ENCODE peak calls at places on chromosomes 13 and 19, in six cellular contexts. J, L, Z, E, U and T are unnamed samples.

GRCh38 chr13:90568165-90568564 is 779.3 kb upstream of the MIR17HG start:
- DNase-seq in Z (no peak), U (no peak), L (no peak), J (no peak), E (no peak), T (no peak)

GRCh38 chr19:4053423-4054324 is 13.0 kb downstream of the ZBTB7A start:
- DNase-seq in L (no peak), E (no peak), U (peak), Z (no peak), J (no peak), T (peak)

GRCh38 chr13:27919934-27920676 is at the start of gene PDX1:
- DNase-seq in Z (peak), J (no peak), L (peak), E (no peak), U (peak), T (peak)

GRCh38 chr13:112446867-112447266 is 70.7 kb downstream of the SPACA7 start:
- DNase-seq in E (no peak), L (no peak), U (no peak), Z (no peak), J (peak), T (no peak)

GRCh38 chr13:113786262-113786841 is 27.3 kb downstream of the TMEM255B start:
- DNase-seq in L (no peak), E (peak), U (no peak), Z (peak), J (no peak), T (peak)

GRCh38 chr19:44072543-44073401 is 813 bp downstream of the ZNF284 start:
- DNase-seq in Z (no peak), E (peak), U (peak), L (peak), J (no peak), T (peak)

GRCh38 chr13:101520672-101521071 is 68.2 kb downstream of the ITGBL1 start:
- DNase-seq in J (peak), E (peak), L (no peak), U (peak), Z (peak), T (peak)

GRCh38 chr19:50384685-50385535 is 763 bp downstream of the POLD1 start:
- DNase-seq in Z (peak), U (no peak), J (no peak), E (no peak), L (peak), T (peak)

GRCh38 chr13:35157143-35157755 is 215.2 kb downstream of the NBEA start:
- DNase-seq in Z (peak), L (peak), J (peak), E (peak), U (peak), T (peak)

GRCh38 chr13:46348976-46349375 is 38.1 kb downstream of the RUBCNL start:
- DNase-seq in U (no peak), E (no peak), J (no peak), L (no peak), Z (peak), T (peak)

GRCh38 chr13:49444517-49445395 is 682 bp downstream of the SETDB2 start:
- DNase-seq in J (peak), L (peak), E (peak), U (peak), Z (peak), T (peak)

GRCh38 chr13:40318366-40318765 is 348.1 kb downstream of the FOXO1 start:
- DNase-seq in L (peak), U (peak), Z (no peak), E (no peak), J (no peak), T (peak)

GRCh38 chr13:95607363-95607762 is 37.1 kb downstream of the DZIP1 start:
- DNase-seq in J (no peak), U (no peak), E (peak), L (no peak), Z (no peak), T (peak)

GRCh38 chr19:49084206-49085019 is 838 bp upstream of the SNRNP70 start:
- DNase-seq in E (no peak), Z (no peak), U (peak), L (no peak), J (no peak), T (no peak)

GRCh38 chr13:39776439-39776838 is 121.0 kb downstream of the COG6 start:
- DNase-seq in J (no peak), E (peak), L (no peak), U (no peak), Z (peak), T (peak)

GRCh38 chr13:21638319-21639282 is 32.3 kb upstream of the FGF9 start:
- DNase-seq in E (peak), U (peak), J (no peak), L (peak), Z (peak), T (peak)

GRCh38 chr13:93289047-93289446 is 62.4 kb downstream of the GPC6 start:
- DNase-seq in Z (no peak), U (no peak), E (no peak), J (no peak), L (no peak), T (peak)

GRCh38 chr19:48713041-48713863 is 6.3 kb downstream of the MAMSTR start:
- DNase-seq in J (no peak), Z (no peak), L (peak), E (no peak), U (no peak), T (peak)

GRCh38 chr13:113320226-113320875 is 23.3 kb downstream of the LAMP1 start:
- DNase-seq in J (no peak), U (no peak), E (no peak), L (no peak), Z (no peak), T (no peak)

GRCh38 chr19:49113762-49114629 is at the start of gene LIN7B:
- DNase-seq in U (peak), E (peak), J (peak), L (peak), Z (peak), T (peak)

GRCh38 chr13:25286308-25286968 is 850 bp downstream of the MTMR6 start:
- DNase-seq in U (peak), E (peak), J (peak), Z (peak), L (peak), T (peak)

GRCh38 chr13:47094734-47095434 is 198.0 kb upstream of the HTR2A start:
- DNase-seq in Z (no peak), E (no peak), L (peak), J (no peak), U (no peak), T (no peak)

GRCh38 chr19:11091343-11092153 is 2.3 kb downstream of the LDLR start:
- DNase-seq in E (peak), Z (peak), L (peak), J (peak), U (peak), T (peak)

GRCh38 chr13:29428310-29428991 is 167.0 kb downstream of the SLC7A1 start:
- DNase-seq in L (peak), Z (no peak), J (no peak), U (no peak), E (no peak), T (peak)

GRCh38 chr13:113926301-113926761 is 47.5 kb downstream of the C13orf46 start:
- DNase-seq in U (no peak), Z (peak), E (no peak), J (no peak), L (no peak), T (peak)

GRCh38 chr13:44719857-44720671 is 143.9 kb upstream of the TSC22D1 start:
- DNase-seq in J (no peak), E (peak), U (no peak), Z (peak), L (no peak), T (peak)

GRCh38 chr13:93307166-93307565 is 80.6 kb downstream of the GPC6 start:
- DNase-seq in Z (no peak), U (no peak), J (no peak), E (peak), L (no peak), T (peak)

GRCh38 chr19:53554804-53555203 is 16.9 kb downstream of the ZNF331 start:
- DNase-seq in L (peak), Z (no peak), E (no peak), U (no peak), J (no peak), T (peak)

GRCh38 chr13:67204731-67205130 is 25.4 kb downstream of the PCDH9 start:
- DNase-seq in U (no peak), Z (no peak), L (no peak), J (no peak), E (peak), T (no peak)